ENCODE peak calls at places on chromosomes 4 and X, in four cellular contexts. One of them, this sample, is unnamed.

GRCh38 chrX:115408736-115409390 is 119.3 kb downstream of the LUZP4 start:
- DNase-seq in CD4-positive, alpha-beta memory T cell: no peak
- DNase-seq in RWPE1: no peak
- DNase-seq in left ventricle myocardium superior: no peak
- DNase-seq in this sample: no peak

GRCh38 chrX:150934453-150934852 is 36.0 kb upstream of the CD99L2 start:
- DNase-seq in CD4-positive, alpha-beta memory T cell: no peak
- DNase-seq in RWPE1: peak; percentile 2
- DNase-seq in left ventricle myocardium superior: no peak
- DNase-seq in this sample: no peak

GRCh38 chr4:168304744-168305459 is 13.7 kb downstream of the DDX60 start:
- DNase-seq in CD4-positive, alpha-beta memory T cell: no peak
- DNase-seq in RWPE1: peak; percentile 72
- DNase-seq in left ventricle myocardium superior: no peak
- DNase-seq in this sample: no peak

GRCh38 chr4:188012546-188012945 is 17.0 kb downstream of the ZFP42 start:
- DNase-seq in CD4-positive, alpha-beta memory T cell: no peak
- DNase-seq in RWPE1: no peak
- DNase-seq in left ventricle myocardium superior: no peak
- DNase-seq in this sample: no peak

GRCh38 chrX:9188117-9188516 is 154.2 kb upstream of the FAM9B start:
- DNase-seq in CD4-positive, alpha-beta memory T cell: no peak
- DNase-seq in RWPE1: no peak
- DNase-seq in left ventricle myocardium superior: no peak
- DNase-seq in this sample: no peak

GRCh38 chr4:87843936-87844335 is 11.2 kb downstream of the MEPE start:
- DNase-seq in CD4-positive, alpha-beta memory T cell: no peak
- DNase-seq in RWPE1: peak; percentile 27
- DNase-seq in left ventricle myocardium superior: no peak
- DNase-seq in this sample: no peak

GRCh38 chrX:148771440-148771839 is 271.0 kb downstream of the AFF2 start:
- DNase-seq in CD4-positive, alpha-beta memory T cell: no peak
- DNase-seq in RWPE1: no peak
- DNase-seq in left ventricle myocardium superior: no peak
- DNase-seq in this sample: no peak

GRCh38 chr4:184269879-184270430 is 52.3 kb upstream of the ENPP6 start:
- DNase-seq in CD4-positive, alpha-beta memory T cell: no peak
- DNase-seq in RWPE1: no peak
- DNase-seq in left ventricle myocardium superior: no peak
- DNase-seq in this sample: no peak

GRCh38 chr4:176259330-176260090 is 9.5 kb downstream of the ASB5 start:
- DNase-seq in CD4-positive, alpha-beta memory T cell: no peak
- DNase-seq in RWPE1: peak; percentile 41
- DNase-seq in left ventricle myocardium superior: no peak
- DNase-seq in this sample: no peak

GRCh38 chrX:143781103-143781502 is 60.6 kb upstream of the SPANXN2 start:
- DNase-seq in CD4-positive, alpha-beta memory T cell: no peak
- DNase-seq in RWPE1: peak; percentile 1
- DNase-seq in left ventricle myocardium superior: no peak
- DNase-seq in this sample: no peak

GRCh38 chr4:84669201-84669600 is 86.3 kb downstream of the CDS1 start:
- DNase-seq in CD4-positive, alpha-beta memory T cell: no peak
- DNase-seq in RWPE1: no peak
- DNase-seq in left ventricle myocardium superior: no peak
- DNase-seq in this sample: no peak

GRCh38 chr4:68864438-68865177 is 48.8 kb downstream of the UGT2B10 start:
- DNase-seq in CD4-positive, alpha-beta memory T cell: no peak
- DNase-seq in RWPE1: no peak
- DNase-seq in left ventricle myocardium superior: no peak
- DNase-seq in this sample: no peak

GRCh38 chrX:135112096-135112729 is 8.1 kb downstream of the ETDB start:
- DNase-seq in CD4-positive, alpha-beta memory T cell: peak; percentile 46
- DNase-seq in RWPE1: peak; percentile 4
- DNase-seq in left ventricle myocardium superior: no peak
- DNase-seq in this sample: no peak

GRCh38 chrX:49041683-49042529 is 1.3 kb downstream of the TFE3 start:
- DNase-seq in CD4-positive, alpha-beta memory T cell: peak; percentile 14
- DNase-seq in RWPE1: no peak
- DNase-seq in left ventricle myocardium superior: no peak
- DNase-seq in this sample: no peak

GRCh38 chr4:54657556-54658313 is at the start of gene KIT:
- DNase-seq in CD4-positive, alpha-beta memory T cell: peak; percentile 11
- DNase-seq in RWPE1: peak; percentile 16
- DNase-seq in left ventricle myocardium superior: peak; percentile 60
- DNase-seq in this sample: peak; percentile 58